ENCODE peak calls at places on chromosomes 11 and 22, in six cellular contexts. F is lung, O is left ventricle myocardium inferior, S is endodermal cell, G is colonic mucosa, D is aorta. R is an unnamed sample.

GRCh38 chr11:27300974-27301373 is 62.0 kb downstream of the CCDC34 start:
- DNase-seq in F (no peak), O (no peak), D (no peak), S (no peak), G (no peak), R (no peak)

GRCh38 chr11:68983816-68984215 is 3.0 kb upstream of the MRGPRD start:
- DNase-seq in D (peak; percentile 2), S (no peak), F (no peak), G (no peak), O (no peak), R (no peak)

GRCh38 chr11:123640677-123641494 is 13.5 kb downstream of the SCN3B start:
- DNase-seq in D (no peak), O (peak; percentile 29), F (peak; percentile 32), G (peak; percentile 37), S (peak; percentile 90), R (no peak)

GRCh38 chr11:79113099-79113498 is 327.7 kb downstream of the TENM4 start:
- DNase-seq in F (no peak), D (no peak), O (no peak), S (no peak), G (no peak), R (no peak)

GRCh38 chr11:64810891-64811272 is 531 bp upstream of the MEN1 start:
- DNase-seq in D (no peak), O (no peak), S (no peak), F (no peak), G (peak; percentile 42), R (no peak)

GRCh38 chr11:112173152-112173551 is 2.2 kb upstream of the BCO2 start:
- DNase-seq in S (no peak), F (peak; percentile 56), O (no peak), D (no peak), G (no peak), R (no peak)

GRCh38 chr11:99316761-99317475 is 296.2 kb downstream of the CNTN5 start:
- DNase-seq in O (peak; percentile 47), G (no peak), D (no peak), S (no peak), F (no peak), R (no peak)

GRCh38 chr11:104858882-104859735 is 39.2 kb downstream of the CASP12 start:
- DNase-seq in D (no peak), F (no peak), G (no peak), S (no peak), O (no peak), R (no peak)

GRCh38 chr22:31891366-31892079 is 52.8 kb upstream of the YWHAH start:
- DNase-seq in G (no peak), S (no peak), F (no peak), O (no peak), D (no peak), R (no peak)

GRCh38 chr11:46489668-46490560 is 98.3 kb upstream of the CHRM4 start:
- DNase-seq in S (peak; percentile 66), F (no peak), G (peak; percentile 40), O (no peak), D (no peak), R (no peak)

GRCh38 chr22:41561335-41561734 is 525 bp downstream of the CSDC2 start:
- DNase-seq in G (no peak), O (no peak), D (no peak), S (peak; percentile 82), F (no peak), R (no peak)

GRCh38 chr11:101446238-101446637 is 137.6 kb downstream of the TRPC6 start:
- DNase-seq in O (no peak), F (no peak), G (no peak), S (no peak), D (no peak), R (no peak)

GRCh38 chr11:134372536-134372935 is 39.5 kb downstream of the B3GAT1 start:
- DNase-seq in O (no peak), S (no peak), G (no peak), D (peak; percentile 61), F (no peak), R (no peak)

GRCh38 chr11:46520971-46521745 is 72.7 kb downstream of the AMBRA1 start:
- DNase-seq in D (no peak), O (no peak), G (no peak), F (no peak), S (peak; percentile 52), R (no peak)

GRCh38 chr11:60776167-60776566 is 9.0 kb upstream of the MS4A10 start:
- DNase-seq in F (no peak), D (peak; percentile 36), G (no peak), S (no peak), O (no peak), R (no peak)

GRCh38 chr11:128598755-128599154 is 11.4 kb upstream of the ETS1 start:
- DNase-seq in F (no peak), G (no peak), D (no peak), S (no peak), O (no peak), R (no peak)

GRCh38 chr11:72669527-72669926 is 4.7 kb downstream of the PDE2A start:
- DNase-seq in S (no peak), D (no peak), O (no peak), F (no peak), G (no peak), R (no peak)

GRCh38 chr11:45906965-45907591 is at the start of gene FREY1:
- DNase-seq in F (no peak), S (no peak), O (no peak), G (no peak), D (no peak), R (no peak)

GRCh38 chr11:111329306-111330204 is 31.2 kb downstream of the POU2AF3 start:
- DNase-seq in D (no peak), S (no peak), F (no peak), G (no peak), O (peak; percentile 47), R (no peak)

GRCh38 chr11:35111171-35112055 is 27.6 kb upstream of the CD44 start:
- DNase-seq in O (no peak), G (peak; percentile 41), D (no peak), S (no peak), F (no peak), R (no peak)

GRCh38 chr22:37633693-37634504 is 5.6 kb upstream of the SH3BP1 start:
- DNase-seq in O (peak; percentile 90), G (peak; percentile 74), D (peak; percentile 93), S (peak; percentile 89), F (peak; percentile 72), R (peak; percentile 54)
- H3K4me3 ChIP-seq in O (peak overlapping the region; percentile 44), G (no peak overlapping the region), D (no peak overlapping the region), S (no peak overlapping the region), F (no peak overlapping the region), R (peak overlapping the region; percentile 50)

DNA sequence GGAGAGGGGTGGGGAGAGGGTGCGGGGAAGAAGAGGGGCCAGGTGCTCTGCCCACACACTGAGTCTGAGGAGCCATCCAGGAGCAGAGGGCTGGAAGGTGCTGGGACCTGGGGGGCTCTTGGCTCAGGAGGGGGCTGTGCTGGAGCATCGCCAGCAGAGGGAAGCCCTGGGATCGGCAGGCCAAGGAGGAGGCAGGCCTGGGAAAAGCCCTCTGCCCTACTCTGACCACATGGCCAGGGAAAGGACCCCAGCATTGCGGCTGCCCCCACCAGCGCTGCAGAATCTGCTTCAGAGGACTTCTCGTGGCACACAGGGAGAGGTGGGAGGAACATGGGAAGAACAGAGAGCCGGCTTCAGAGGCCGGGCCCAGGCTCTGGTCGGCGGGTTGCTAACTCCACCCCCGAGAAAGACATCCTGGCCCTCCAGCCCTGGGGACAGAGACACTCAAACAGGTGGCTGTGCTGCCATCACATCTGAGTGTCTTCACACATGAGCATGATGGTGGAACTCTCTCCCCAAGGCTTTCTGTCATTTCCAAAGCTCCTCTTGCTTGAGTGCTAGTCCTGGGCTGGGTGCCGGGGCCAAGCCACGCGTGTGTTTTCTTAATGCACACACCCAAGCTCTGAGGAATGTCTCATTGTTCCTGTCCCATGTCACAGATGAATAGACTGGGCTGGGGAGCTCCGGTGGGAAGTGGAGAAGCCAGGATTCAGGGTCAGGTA is 1378.0 kb downstream of the BRD1 start:
- DNase-seq in S (no peak), G (no peak), F (no peak), D (peak; percentile 65), O (no peak), R (no peak)
- H3K4me1 ChIP-seq in S (no peaks in the 10 kb centered on the region), G (no peaks in the 10 kb centered on the region), F (peaks cover 10% of the 10 kb centered on the region), D (no peaks in the 10 kb centered on the region), O (no peaks in the 10 kb centered on the region), R (no peaks in the 10 kb centered on the region)

GRCh38 chr22:19579113-19579811 is 55.1 kb upstream of the CLDN5 start:
- DNase-seq in O (no peak), S (no peak), D (no peak), F (no peak), G (no peak), R (no peak)

GRCh38 chr22:19576460-19577421 is 52.5 kb upstream of the CLDN5 start:
- DNase-seq in D (no peak), G (no peak), F (no peak), O (peak; percentile 42), S (peak; percentile 75), R (no peak)

GRCh38 chr22:19577422-19577966 is 53.3 kb upstream of the CLDN5 start:
- DNase-seq in D (no peak), S (no peak), O (no peak), G (no peak), F (no peak), R (no peak)

GRCh38 chr22:19579880-19580279 is 55.7 kb upstream of the CLDN5 start:
- DNase-seq in S (no peak), D (no peak), G (no peak), O (peak; percentile 27), F (no peak), R (no peak)

GRCh38 chr22:19578180-19579004 is 54.2 kb upstream of the CLDN5 start:
- DNase-seq in D (no peak), G (no peak), S (no peak), O (no peak), F (no peak), R (no peak)
- H3K27ac ChIP-seq in D (no peak overlapping the region), G (no peak overlapping the region), S (no peak overlapping the region), O (peak overlapping the region; percentile 75), F (no peak overlapping the region), R (no peak overlapping the region)

GRCh38 chr22:45969801-45970464 is 7.0 kb downstream of the WNT7B start:
- DNase-seq in S (no peak), D (no peak), F (no peak), O (no peak), G (no peak), R (no peak)

GRCh38 chr22:45971389-45972028 is 5.5 kb downstream of the WNT7B start:
- DNase-seq in S (peak; percentile 68), D (no peak), F (no peak), G (no peak), O (no peak), R (no peak)

GRCh38 chr22:45972091-45972867 is 4.7 kb downstream of the WNT7B start:
- DNase-seq in G (no peak), S (peak; percentile 65), O (no peak), D (no peak), F (no peak), R (no peak)

GRCh38 chr22:45969414-45969799 is 7.6 kb downstream of the WNT7B start:
- DNase-seq in D (no peak), G (no peak), O (no peak), S (peak; percentile 79), F (no peak), R (no peak)

DNA sequence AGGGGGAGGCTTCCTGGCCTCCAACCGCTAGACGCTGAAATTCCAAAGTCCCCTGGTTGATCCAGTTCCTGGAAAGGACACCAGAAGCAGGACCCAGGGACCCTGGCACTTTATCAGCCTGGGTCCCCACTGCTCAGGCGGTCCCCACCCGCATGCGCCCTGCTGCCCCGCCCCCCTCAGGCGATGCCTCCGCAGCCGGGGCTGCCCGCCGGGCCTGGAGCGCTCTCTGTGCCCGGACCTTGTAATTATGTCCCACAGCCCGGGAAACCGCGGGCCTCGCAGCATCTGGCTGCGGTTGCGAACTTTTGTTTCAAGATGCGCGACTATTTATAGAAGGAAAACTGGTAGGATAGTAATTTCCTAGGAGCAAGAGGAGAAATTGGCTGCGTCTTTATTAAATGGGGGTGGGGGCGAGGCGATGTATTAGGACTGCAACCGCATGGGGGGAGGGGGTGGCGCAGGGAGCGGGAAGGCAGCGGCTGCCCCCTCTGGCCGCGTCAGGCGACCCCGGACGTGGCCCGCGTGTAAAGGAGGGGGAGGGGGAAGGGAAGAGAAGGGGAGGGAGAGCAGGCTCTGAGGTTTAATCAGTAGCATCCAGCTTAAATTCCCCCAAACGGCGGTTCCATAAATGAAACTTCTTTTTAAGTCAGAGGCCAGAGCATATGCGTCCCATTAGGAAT is 6.1 kb downstream of the WNT7B start:
- DNase-seq in D (no peak), G (no peak), O (no peak), S (peak; percentile 76), F (no peak), R (no peak)
- H3K4me3 ChIP-seq in D (no peak overlapping the region), G (no peak overlapping the region), O (peak overlapping the region; percentile 54), S (peak overlapping the region; percentile 64), F (no peak overlapping the region), R (no peak overlapping the region)

R was measured in CD8-positive, alpha-beta memory T cell.